ENCODE peak calls at places on chromosomes 2 and 18, in five cellular contexts. T is cardiac fibroblast, G is esophagus squamous epithelium, D is GM23338, R is mucosa of descending colon. C is an unnamed sample.

GRCh38 chr2:120316071-120316470 is 29.9 kb upstream of the INHBB start:
- DNase-seq in D (no peak), R (no peak), G (no peak), T (no peak), C (no peak)

GRCh38 chr2:185372188-185372587 is 366.4 kb upstream of the FSIP2 start:
- DNase-seq in R (no peak), D (no peak), G (no peak), T (peak), C (peak)

GRCh38 chr2:203722411-203722810 is 16.0 kb downstream of the CD28 start:
- DNase-seq in R (no peak), G (no peak), T (peak), D (no peak), C (no peak)

GRCh38 chr2:219901155-219901554 is 273.7 kb downstream of the SLC4A3 start:
- DNase-seq in T (no peak), R (no peak), G (no peak), D (no peak), C (no peak)

GRCh38 chr2:177161741-177162440 is 50.7 kb upstream of the HNRNPA3 start:
- DNase-seq in D (peak), G (no peak), T (peak), R (no peak), C (no peak)

GRCh38 chr18:26875040-26875654 is 9.6 kb upstream of the AQP4 start:
- DNase-seq in G (no peak), T (no peak), R (no peak), D (no peak), C (no peak)

GRCh38 chr2:74379851-74380789 is at the start of gene DCTN1:
- DNase-seq in T (peak), R (no peak), D (peak), G (no peak), C (peak)

GRCh38 chr2:196422361-196422760 is 217.2 kb upstream of the CCDC150 start:
- DNase-seq in D (no peak), T (no peak), R (no peak), G (no peak), C (no peak)

GRCh38 chr2:215878476-215879063 is 134.8 kb downstream of the MREG start:
- DNase-seq in D (no peak), R (no peak), G (no peak), T (peak), C (no peak)

GRCh38 chr2:171317492-171318125 is 116.2 kb downstream of the METTL8 start:
- DNase-seq in T (no peak), D (no peak), G (no peak), R (no peak), C (no peak)

GRCh38 chr2:171320731-171321130 is 113.1 kb downstream of the METTL8 start:
- DNase-seq in R (no peak), D (no peak), T (no peak), G (no peak), C (no peak)

GRCh38 chr2:171320208-171320621 is 113.6 kb downstream of the METTL8 start:
- DNase-seq in T (no peak), R (no peak), G (no peak), D (no peak), C (no peak)

GRCh38 chr2:171318463-171318934 is 115.3 kb downstream of the METTL8 start:
- DNase-seq in R (no peak), G (no peak), D (peak), T (no peak), C (no peak)

GRCh38 chr2:171319164-171319810 is 114.5 kb downstream of the METTL8 start:
- DNase-seq in D (peak), T (peak), G (no peak), R (no peak), C (no peak)
- H3K4me3 ChIP-seq in D (peak), T (no peak), G (no peak), R (no peak), C (no peak)

GRCh38 chr2:18178736-18179349 is 300.4 kb downstream of the KCNS3 start:
- DNase-seq in D (peak), T (peak), R (no peak), G (no peak), C (peak)
- TF ChIP-seq CTCF in D (peak), T (peak), R (peak), G (peak), C (peak)

GRCh38 chr2:72689579-72690170 is 136.2 kb downstream of the EXOC6B start:
- DNase-seq in R (no peak), G (no peak), D (no peak), T (peak), C (no peak)

GRCh38 chr2:72696559-72696958 is 129.3 kb downstream of the EXOC6B start:
- DNase-seq in D (no peak), R (no peak), G (no peak), T (no peak), C (no peak)

GRCh38 chr2:72695676-72696075 is 130.2 kb downstream of the EXOC6B start:
- DNase-seq in R (no peak), G (no peak), T (no peak), D (no peak), C (no peak)

GRCh38 chr2:72698300-72698699 is 127.5 kb downstream of the EXOC6B start:
- DNase-seq in T (no peak), D (no peak), R (no peak), G (no peak), C (no peak)

GRCh38 chr2:72694715-72695496 is 130.9 kb downstream of the EXOC6B start:
- DNase-seq in G (no peak), R (no peak), T (no peak), D (peak), C (peak)
- H3K4me3 ChIP-seq in G (no peak), R (no peak), T (no peak), D (no peak), C (no peak)

GRCh38 chr2:43798300-43798699 is 24.5 kb downstream of the DYNC2LI1 start:
- DNase-seq in G (no peak), R (no peak), D (peak), T (peak), C (no peak)
- TF ChIP-seq CTCF in G (no peak), R (no peak), D (peak), T (peak), C (peak)

DNA sequence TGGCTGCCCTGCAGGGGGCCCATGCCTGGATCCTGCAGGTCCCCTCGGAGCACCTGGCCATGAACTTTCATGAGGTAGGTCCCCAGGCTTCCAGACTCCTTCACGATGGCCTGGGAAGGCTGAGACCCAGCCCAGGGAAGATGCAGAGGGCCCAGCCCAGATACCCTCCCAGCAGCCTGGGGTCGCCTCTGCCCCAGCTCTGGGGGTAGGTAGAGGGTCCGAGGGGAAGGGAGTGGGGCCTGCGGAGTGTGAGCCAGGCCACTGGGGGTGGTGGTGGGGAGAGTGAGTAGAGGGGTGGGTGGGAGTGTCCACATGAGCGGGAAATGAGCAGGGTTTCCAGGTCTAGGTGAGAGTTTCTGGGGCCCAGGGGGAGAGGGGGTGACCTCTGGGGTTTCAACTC is 1.2 kb upstream of the CHRND start:
- DNase-seq in D (no peak), R (peak), T (no peak), G (no peak), C (no peak)
- H3K4me3 ChIP-seq in D (peak), R (no peak), T (no peak), G (no peak), C (no peak)

GRCh38 chr2:58862234-58862633 is 621.1 kb upstream of the FANCL start:
- DNase-seq in T (no peak), D (no peak), G (no peak), R (no peak), C (no peak)
- TF ChIP-seq CTCF in T (no peak), D (peak), G (no peak), R (no peak), C (no peak)

DNA sequence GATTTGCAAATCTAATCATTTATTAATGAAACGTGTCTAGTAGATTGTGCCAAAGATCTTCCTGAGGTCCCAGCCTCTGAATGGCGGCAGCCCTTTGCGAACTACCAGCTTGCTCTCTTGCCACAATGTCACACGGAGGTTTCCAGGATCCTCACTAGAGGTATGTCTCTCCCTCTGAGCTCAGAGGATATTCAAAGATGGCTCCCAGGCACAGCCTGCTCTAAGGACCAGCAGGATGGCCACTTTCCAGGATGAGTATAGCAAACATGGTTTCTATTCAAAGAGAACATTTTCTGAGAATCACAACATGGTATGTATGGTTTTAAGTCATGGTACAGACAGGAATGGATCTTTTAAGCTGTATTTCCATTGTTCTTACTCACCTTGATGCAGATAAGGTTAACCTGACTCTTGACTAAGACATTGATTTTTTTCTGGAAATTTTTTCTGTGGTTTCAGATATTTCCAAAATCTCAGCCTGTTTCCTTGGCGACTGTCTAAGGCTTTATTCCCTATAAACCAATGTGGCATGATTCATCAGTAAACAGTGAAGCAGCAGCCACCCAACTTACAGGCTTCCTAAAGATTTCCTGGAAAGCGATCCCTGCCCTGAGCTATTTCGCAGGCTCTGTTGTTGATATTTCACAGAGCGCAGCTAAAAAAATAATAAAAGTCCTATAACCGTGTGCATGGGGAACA is 54.1 kb upstream of the KLF7 start:
- DNase-seq in D (peak), G (no peak), T (peak), R (no peak), C (no peak)
- H3K4me3 ChIP-seq in D (no peak), G (no peak), T (no peak), R (no peak), C (no peak)

DNA sequence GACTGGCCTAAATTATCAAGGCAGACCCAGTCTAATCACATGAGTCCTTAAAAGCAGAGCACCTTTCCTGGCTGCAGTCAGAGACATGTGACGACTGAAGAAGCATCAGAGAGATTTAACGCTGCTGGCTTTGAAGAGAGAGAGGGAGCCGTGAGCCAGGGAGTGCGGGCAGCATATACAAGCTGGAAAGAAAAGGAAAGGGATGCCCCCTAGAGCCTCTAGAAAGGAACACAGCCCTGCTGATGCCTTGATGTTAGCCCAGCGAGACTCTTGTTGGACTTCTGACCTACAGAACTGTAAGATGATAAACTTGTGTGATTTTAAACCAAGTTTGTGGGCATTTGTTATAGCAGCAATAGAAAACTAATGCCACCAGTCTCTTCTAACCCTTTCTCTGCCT is 58.1 kb downstream of the HEATR5B start:
- DNase-seq in D (peak), R (no peak), G (no peak), T (peak), C (no peak)
- TF ChIP-seq CTCF in D (peak), R (no peak), G (no peak), T (peak), C (no peak)

GRCh38 chr2:43612944-43613343 is 17.1 kb upstream of the THADA start:
- DNase-seq in G (no peak), D (no peak), R (no peak), T (no peak), C (no peak)
- H3K4me3 ChIP-seq in G (no peak), D (no peak), R (no peak), T (no peak), C (no peak)